ENCODE peak calls at places on chromosomes 11 and 22, in five cellular contexts. R is natural killer cell, V is germinal center, G is foreskin fibroblast, T is T follicular helper cell. Y is an unnamed sample.

GRCh38 chr22:46984751-46985506 is 222.5 kb downstream of the TBC1D22A start:
- DNase-seq in G (peak), V (no peak), R (no peak), T (no peak), Y (no peak)

GRCh38 chr11:92796744-92797143 is 172.7 kb upstream of the MTNR1B start:
- DNase-seq in T (no peak), V (no peak), R (no peak), G (no peak), Y (no peak)

GRCh38 chr11:58493676-58494075 is 14.2 kb downstream of the OR5B21 start:
- DNase-seq in R (no peak), V (no peak), T (no peak), G (no peak), Y (no peak)

GRCh38 chr11:27563201-27563600 is 56.6 kb upstream of the LIN7C start:
- DNase-seq in R (no peak), G (peak), T (no peak), V (no peak), Y (no peak)

GRCh38 chr11:134666273-134667174 is 254.5 kb upstream of the B3GAT1 start:
- DNase-seq in V (no peak), G (no peak), T (no peak), R (no peak), Y (no peak)

GRCh38 chr11:60925685-60926267 is 1.5 kb downstream of the TMEM132A start:
- DNase-seq in G (no peak), T (no peak), R (no peak), V (no peak), Y (no peak)

GRCh38 chr11:15716550-15716949 is 601.8 kb downstream of the INSC start:
- DNase-seq in V (no peak), R (no peak), G (no peak), T (no peak), Y (no peak)

GRCh38 chr22:47207387-47207786 is 444.9 kb downstream of the TBC1D22A start:
- DNase-seq in G (no peak), T (no peak), V (no peak), R (peak), Y (no peak)

GRCh38 chr22:39348909-39349505 is 784 bp upstream of the SYNGR1 start:
- DNase-seq in G (no peak), V (peak), R (no peak), T (no peak), Y (no peak)

GRCh38 chr11:66810576-66811185 is 32.6 kb upstream of the RCE1 start:
- DNase-seq in T (no peak), G (no peak), R (no peak), V (no peak), Y (no peak)

GRCh38 chr11:130785376-130786110 is 130.7 kb downstream of the SNX19 start:
- DNase-seq in R (no peak), T (no peak), G (no peak), V (no peak), Y (no peak)

GRCh38 chr11:92035488-92035887 is 189.1 kb upstream of the FAT3 start:
- DNase-seq in R (no peak), V (no peak), G (no peak), T (no peak), Y (no peak)

GRCh38 chr22:37896181-37896592 is 9.9 kb upstream of the MICALL1 start:
- DNase-seq in V (peak), T (no peak), R (peak), G (no peak), Y (peak)

GRCh38 chr11:88345408-88345807 is 7.9 kb upstream of the CTSC start:
- DNase-seq in G (no peak), T (no peak), R (no peak), V (no peak), Y (no peak)

GRCh38 chr11:119422505-119423416 is at the start of gene THY1:
- DNase-seq in G (peak), V (no peak), R (no peak), T (no peak), Y (no peak)

GRCh38 chr22:24244144-24244787 is 616 bp downstream of the GGT5 start:
- DNase-seq in G (peak), V (no peak), R (no peak), T (no peak), Y (no peak)

GRCh38 chr22:32331918-32332725 is 25.5 kb upstream of the RFPL3 start:
- DNase-seq in R (peak), V (no peak), T (no peak), G (no peak), Y (no peak)

GRCh38 chr11:118749429-118749828 is 41.5 kb downstream of the DDX6 start:
- DNase-seq in G (no peak), T (no peak), V (no peak), R (no peak), Y (no peak)

GRCh38 chr11:34075178-34075820 is 23.8 kb downstream of the CAPRIN1 start:
- DNase-seq in T (no peak), V (no peak), G (peak), R (no peak), Y (no peak)

GRCh38 chr22:47796128-47796908 is 1033.9 kb downstream of the TBC1D22A start:
- DNase-seq in T (no peak), V (no peak), R (no peak), G (no peak), Y (no peak)

GRCh38 chr11:45872513-45873356 is 12.7 kb upstream of the MAPK8IP1 start:
- DNase-seq in T (peak), V (peak), R (no peak), G (peak), Y (no peak)

GRCh38 chr22:36332623-36333331 is 55.0 kb downstream of the MYH9 start:
- DNase-seq in G (peak), T (peak), R (no peak), V (peak), Y (peak)

GRCh38 chr11:95592455-95592854 is 197.1 kb downstream of the FAM76B start:
- DNase-seq in G (no peak), V (no peak), T (no peak), R (no peak), Y (no peak)

GRCh38 chr22:29454186-29454745 is 15.9 kb downstream of the RFPL1 start:
- DNase-seq in G (no peak), T (no peak), R (no peak), V (no peak), Y (no peak)

GRCh38 chr22:44892803-44893730 is 116.7 kb downstream of the PHF21B start:
- DNase-seq in R (no peak), V (no peak), G (no peak), T (no peak), Y (no peak)

GRCh38 chr22:46652930-46653331 is 32.7 kb downstream of the GRAMD4 start:
- DNase-seq in G (no peak), R (no peak), T (no peak), V (no peak), Y (no peak)

GRCh38 chr11:8638300-8638699 is 44.2 kb downstream of the TRIM66 start:
- DNase-seq in V (no peak), T (no peak), R (no peak), G (peak), Y (no peak)

GRCh38 chr11:56172256-56172835 is 4.1 kb upstream of the OR5J2 start:
- DNase-seq in G (no peak), V (no peak), R (no peak), T (no peak), Y (no peak)

GRCh38 chr11:29161216-29161615 is 855.6 kb downstream of the KCNA4 start:
- DNase-seq in G (no peak), T (no peak), R (no peak), V (no peak), Y (no peak)